ENCODE peak calls at places on chromosomes 4 and X, in ten cellular contexts. One of them, this sample, is unnamed. For H3K36me3 and H3K4me1, the result is how much of the 10 kb centered on the place peaks cover.

GRCh38 chr4:16893141-16893571 is 5.3 kb downstream of the LDB2 start:
- DNase-seq in IMR-90: peak
- DNase-seq in A673: peak
- DNase-seq in psoas muscle: no peak
- DNase-seq in cardiac muscle cell: no peak
- DNase-seq in aorta: no peak
- DNase-seq in K562: no peak
- DNase-seq in OCI-LY7: no peak
- DNase-seq in mucosa of descending colon: no peak
- DNase-seq in colonic mucosa: no peak
- DNase-seq in this sample: no peak

GRCh38 chr4:170990989-170991589 is 822.1 kb upstream of the GALNTL6 start:
- DNase-seq in IMR-90: no peak
- DNase-seq in A673: peak
- DNase-seq in psoas muscle: no peak
- DNase-seq in cardiac muscle cell: peak
- DNase-seq in aorta: no peak
- DNase-seq in K562: no peak
- DNase-seq in OCI-LY7: peak
- DNase-seq in mucosa of descending colon: no peak
- DNase-seq in colonic mucosa: no peak
- DNase-seq in this sample: no peak

GRCh38 chrX:10042055-10042454 is 74.9 kb downstream of the CLDN34 start:
- DNase-seq in IMR-90: no peak
- DNase-seq in A673: no peak
- DNase-seq in psoas muscle: no peak
- DNase-seq in cardiac muscle cell: no peak
- DNase-seq in aorta: no peak
- DNase-seq in K562: no peak
- DNase-seq in OCI-LY7: no peak
- DNase-seq in mucosa of descending colon: no peak
- DNase-seq in colonic mucosa: no peak
- DNase-seq in this sample: no peak

GRCh38 chr4:145545538-145546224 is 64.0 kb downstream of the SMAD1 start:
- DNase-seq in IMR-90: peak
- DNase-seq in A673: peak
- DNase-seq in psoas muscle: no peak
- DNase-seq in cardiac muscle cell: no peak
- DNase-seq in aorta: no peak
- DNase-seq in K562: no peak
- DNase-seq in OCI-LY7: no peak
- DNase-seq in mucosa of descending colon: no peak
- DNase-seq in colonic mucosa: peak
- DNase-seq in this sample: no peak

GRCh38 chr4:116180056-116180690 is 905.2 kb downstream of the TRAM1L1 start:
- DNase-seq in IMR-90: no peak
- DNase-seq in A673: peak
- DNase-seq in psoas muscle: no peak
- DNase-seq in cardiac muscle cell: no peak
- DNase-seq in aorta: no peak
- DNase-seq in K562: no peak
- DNase-seq in OCI-LY7: peak
- DNase-seq in mucosa of descending colon: no peak
- DNase-seq in colonic mucosa: no peak
- DNase-seq in this sample: no peak

GRCh38 chr4:122992111-122992510 is 69.7 kb upstream of the NUDT6 start:
- DNase-seq in IMR-90: no peak
- DNase-seq in A673: no peak
- DNase-seq in psoas muscle: no peak
- DNase-seq in cardiac muscle cell: no peak
- DNase-seq in aorta: no peak
- DNase-seq in K562: no peak
- DNase-seq in OCI-LY7: no peak
- DNase-seq in mucosa of descending colon: no peak
- DNase-seq in colonic mucosa: no peak
- DNase-seq in this sample: no peak

GRCh38 chr4:56681158-56681848 is at the start of gene HOPX:
- DNase-seq in IMR-90: no peak
- DNase-seq in A673: no peak
- DNase-seq in psoas muscle: no peak
- DNase-seq in cardiac muscle cell: peak
- DNase-seq in aorta: no peak
- DNase-seq in K562: no peak
- DNase-seq in OCI-LY7: no peak
- DNase-seq in mucosa of descending colon: no peak
- DNase-seq in colonic mucosa: no peak
- DNase-seq in this sample: peak

GRCh38 chr4:159010563-159011260 is 92.2 kb upstream of the RAPGEF2 start:
- DNase-seq in IMR-90: peak
- DNase-seq in A673: no peak
- DNase-seq in psoas muscle: peak
- DNase-seq in cardiac muscle cell: no peak
- DNase-seq in aorta: peak
- DNase-seq in K562: no peak
- DNase-seq in OCI-LY7: no peak
- DNase-seq in mucosa of descending colon: peak
- DNase-seq in colonic mucosa: peak
- DNase-seq in this sample: peak

DNA sequence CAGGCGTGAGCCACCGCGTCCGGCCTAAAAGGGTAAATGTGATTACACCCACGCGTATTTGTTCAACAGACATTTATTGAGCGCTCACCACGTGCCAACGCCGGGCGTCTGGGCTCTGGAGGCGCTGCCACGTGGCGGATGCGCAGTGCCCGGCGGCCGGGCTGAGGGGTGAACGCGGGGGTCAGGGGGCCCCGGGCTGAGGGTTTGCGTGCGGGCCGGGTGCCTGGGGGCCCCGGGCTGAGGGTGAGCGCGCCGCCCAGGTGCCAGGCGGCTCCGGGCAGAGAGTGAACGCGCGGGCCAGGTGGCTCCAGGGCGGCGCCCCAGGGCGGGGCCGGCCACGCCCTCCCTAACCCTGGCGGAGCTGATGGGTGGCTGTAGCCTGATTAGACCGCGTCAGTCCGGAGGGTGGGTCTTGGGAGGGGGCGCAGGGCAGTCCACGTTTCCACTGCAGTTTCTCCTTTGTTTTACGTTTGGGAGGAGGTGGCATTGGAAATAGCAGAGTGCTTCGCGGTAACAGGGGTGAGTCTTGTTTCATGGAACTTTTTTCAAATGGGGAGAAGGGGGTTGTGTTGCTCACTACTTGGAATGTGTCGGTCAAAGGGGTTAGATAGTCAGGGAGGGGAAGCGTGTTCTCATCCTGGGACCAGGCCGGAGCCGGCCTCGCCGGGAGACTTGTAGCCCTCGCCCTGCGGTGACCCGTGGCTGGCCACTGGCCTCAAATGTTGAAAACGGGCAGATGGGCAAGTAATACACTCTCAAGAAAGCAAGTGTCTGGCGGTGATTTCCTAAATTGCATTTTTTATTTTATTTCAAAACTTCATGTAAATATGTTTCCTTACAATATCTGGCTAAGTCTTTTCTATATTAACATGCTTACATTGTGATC is at the start of gene ZFP42:
- DNase-seq in IMR-90: no peak
- DNase-seq in A673: no peak
- DNase-seq in psoas muscle: no peak
- DNase-seq in cardiac muscle cell: no peak
- DNase-seq in aorta: no peak
- DNase-seq in K562: no peak
- DNase-seq in OCI-LY7: no peak
- DNase-seq in mucosa of descending colon: peak
- DNase-seq in colonic mucosa: peak
- DNase-seq in this sample: peak
- H3K4me3 ChIP-seq in IMR-90: no peak
- H3K4me3 ChIP-seq in A673: no peak
- H3K4me3 ChIP-seq in psoas muscle: no peak
- H3K4me3 ChIP-seq in cardiac muscle cell: peak
- H3K4me3 ChIP-seq in aorta: no peak
- H3K4me3 ChIP-seq in K562: no peak
- H3K4me3 ChIP-seq in OCI-LY7: no peak
- H3K4me3 ChIP-seq in mucosa of descending colon: no peak
- H3K4me3 ChIP-seq in colonic mucosa: no peak
- H3K4me3 ChIP-seq in this sample: no peak

GRCh38 chr4:90185416-90185815 is 58.2 kb downstream of the CCSER1 start:
- DNase-seq in IMR-90: no peak
- DNase-seq in A673: no peak
- DNase-seq in psoas muscle: no peak
- DNase-seq in cardiac muscle cell: no peak
- DNase-seq in aorta: no peak
- DNase-seq in K562: no peak
- DNase-seq in OCI-LY7: no peak
- DNase-seq in mucosa of descending colon: no peak
- DNase-seq in colonic mucosa: no peak
- DNase-seq in this sample: no peak

GRCh38 chr4:90186229-90186628 is 59.0 kb downstream of the CCSER1 start:
- DNase-seq in IMR-90: no peak
- DNase-seq in A673: no peak
- DNase-seq in psoas muscle: no peak
- DNase-seq in cardiac muscle cell: no peak
- DNase-seq in aorta: no peak
- DNase-seq in K562: no peak
- DNase-seq in OCI-LY7: no peak
- DNase-seq in mucosa of descending colon: no peak
- DNase-seq in colonic mucosa: no peak
- DNase-seq in this sample: no peak

GRCh38 chr4:90189128-90189527 is 61.9 kb downstream of the CCSER1 start:
- DNase-seq in IMR-90: no peak
- DNase-seq in A673: no peak
- DNase-seq in psoas muscle: no peak
- DNase-seq in cardiac muscle cell: peak
- DNase-seq in aorta: no peak
- DNase-seq in K562: no peak
- DNase-seq in OCI-LY7: no peak
- DNase-seq in mucosa of descending colon: no peak
- DNase-seq in colonic mucosa: no peak
- DNase-seq in this sample: no peak

GRCh38 chr4:90184560-90184959 is 57.4 kb downstream of the CCSER1 start:
- DNase-seq in IMR-90: no peak
- DNase-seq in A673: no peak
- DNase-seq in psoas muscle: no peak
- DNase-seq in cardiac muscle cell: no peak
- DNase-seq in aorta: no peak
- DNase-seq in K562: no peak
- DNase-seq in OCI-LY7: no peak
- DNase-seq in mucosa of descending colon: no peak
- DNase-seq in colonic mucosa: no peak
- DNase-seq in this sample: no peak

GRCh38 chr4:90187148-90187884 is 60.1 kb downstream of the CCSER1 start:
- DNase-seq in IMR-90: no peak
- DNase-seq in A673: no peak
- DNase-seq in psoas muscle: no peak
- DNase-seq in cardiac muscle cell: no peak
- DNase-seq in aorta: no peak
- DNase-seq in K562: no peak
- DNase-seq in OCI-LY7: no peak
- DNase-seq in mucosa of descending colon: no peak
- DNase-seq in colonic mucosa: no peak
- DNase-seq in this sample: no peak
- H3K36me3 ChIP-seq in IMR-90: under half
- H3K36me3 ChIP-seq in A673: under half
- H3K36me3 ChIP-seq in psoas muscle: under half
- H3K36me3 ChIP-seq in cardiac muscle cell: under half
- H3K36me3 ChIP-seq in aorta: under half
- H3K36me3 ChIP-seq in K562: under half
- H3K36me3 ChIP-seq in OCI-LY7: under half
- H3K36me3 ChIP-seq in mucosa of descending colon: under half
- H3K36me3 ChIP-seq in colonic mucosa: under half
- H3K36me3 ChIP-seq in this sample: under half

DNA sequence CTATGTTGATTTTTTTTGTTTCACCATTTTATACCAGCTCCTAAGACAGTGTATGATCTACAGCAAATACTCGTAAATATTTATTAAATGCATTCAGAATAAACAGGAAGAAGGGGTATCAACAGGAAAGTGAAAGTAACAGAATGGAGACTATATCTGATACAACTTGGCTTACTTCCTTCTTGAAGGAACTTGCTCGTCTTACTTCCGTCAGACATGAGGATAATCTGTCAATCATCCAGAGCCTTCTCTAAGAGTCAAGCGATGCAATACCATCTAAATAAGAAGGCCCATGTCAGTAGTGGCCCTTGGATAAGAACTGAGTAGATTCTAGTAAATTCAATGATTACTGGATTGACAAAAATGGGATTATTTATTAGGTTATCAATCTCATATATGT is 84.2 kb downstream of the CAMK2D start:
- DNase-seq in IMR-90: no peak
- DNase-seq in A673: no peak
- DNase-seq in psoas muscle: no peak
- DNase-seq in cardiac muscle cell: no peak
- DNase-seq in aorta: no peak
- DNase-seq in K562: no peak
- DNase-seq in OCI-LY7: peak
- DNase-seq in mucosa of descending colon: no peak
- DNase-seq in colonic mucosa: no peak
- DNase-seq in this sample: no peak
- H3K4me1 ChIP-seq in IMR-90: under half
- H3K4me1 ChIP-seq in A673: under half
- H3K4me1 ChIP-seq in psoas muscle: under half
- H3K4me1 ChIP-seq in cardiac muscle cell: under half
- H3K4me1 ChIP-seq in aorta: under half
- H3K4me1 ChIP-seq in K562: under half
- H3K4me1 ChIP-seq in OCI-LY7: half or more
- H3K4me1 ChIP-seq in mucosa of descending colon: under half
- H3K4me1 ChIP-seq in colonic mucosa: under half
- H3K4me1 ChIP-seq in this sample: under half

GRCh38 chr4:42560465-42560864 is 96.4 kb downstream of the ATP8A1 start:
- DNase-seq in IMR-90: no peak
- DNase-seq in A673: no peak
- DNase-seq in psoas muscle: no peak
- DNase-seq in cardiac muscle cell: no peak
- DNase-seq in aorta: no peak
- DNase-seq in K562: no peak
- DNase-seq in OCI-LY7: no peak
- DNase-seq in mucosa of descending colon: no peak
- DNase-seq in colonic mucosa: no peak
- DNase-seq in this sample: no peak

GRCh38 chr4:42561031-42561430 is 95.9 kb downstream of the ATP8A1 start:
- DNase-seq in IMR-90: no peak
- DNase-seq in A673: no peak
- DNase-seq in psoas muscle: no peak
- DNase-seq in cardiac muscle cell: no peak
- DNase-seq in aorta: no peak
- DNase-seq in K562: no peak
- DNase-seq in OCI-LY7: no peak
- DNase-seq in mucosa of descending colon: no peak
- DNase-seq in colonic mucosa: no peak
- DNase-seq in this sample: peak

GRCh38 chr4:42558156-42558555 is 98.7 kb downstream of the ATP8A1 start:
- DNase-seq in IMR-90: no peak
- DNase-seq in A673: no peak
- DNase-seq in psoas muscle: no peak
- DNase-seq in cardiac muscle cell: no peak
- DNase-seq in aorta: no peak
- DNase-seq in K562: no peak
- DNase-seq in OCI-LY7: no peak
- DNase-seq in mucosa of descending colon: no peak
- DNase-seq in colonic mucosa: no peak
- DNase-seq in this sample: no peak

GRCh38 chr4:42554072-42554471 is 102.8 kb downstream of the ATP8A1 start:
- DNase-seq in IMR-90: no peak
- DNase-seq in A673: no peak
- DNase-seq in psoas muscle: no peak
- DNase-seq in cardiac muscle cell: no peak
- DNase-seq in aorta: no peak
- DNase-seq in K562: no peak
- DNase-seq in OCI-LY7: no peak
- DNase-seq in mucosa of descending colon: no peak
- DNase-seq in colonic mucosa: no peak
- DNase-seq in this sample: no peak

GRCh38 chr4:42555828-42556227 is 101.1 kb downstream of the ATP8A1 start:
- DNase-seq in IMR-90: no peak
- DNase-seq in A673: no peak
- DNase-seq in psoas muscle: no peak
- DNase-seq in cardiac muscle cell: no peak
- DNase-seq in aorta: no peak
- DNase-seq in K562: no peak
- DNase-seq in OCI-LY7: no peak
- DNase-seq in mucosa of descending colon: no peak
- DNase-seq in colonic mucosa: no peak
- DNase-seq in this sample: no peak
- H3K4me3 ChIP-seq in IMR-90: no peak
- H3K4me3 ChIP-seq in A673: no peak
- H3K4me3 ChIP-seq in psoas muscle: no peak
- H3K4me3 ChIP-seq in cardiac muscle cell: no peak
- H3K4me3 ChIP-seq in aorta: no peak
- H3K4me3 ChIP-seq in K562: no peak
- H3K4me3 ChIP-seq in OCI-LY7: no peak
- H3K4me3 ChIP-seq in mucosa of descending colon: no peak
- H3K4me3 ChIP-seq in colonic mucosa: no peak
- H3K4me3 ChIP-seq in this sample: no peak

This sample was measured in left lung.